ENCODE peak calls at places on chromosomes 6 and 20, in seven cellular contexts. D is hepatocyte, Y is neural progenitor cell, I is HCT116, T is MM.1S, U is astrocyte, X is HepG2. F is an unnamed sample.
A peak's percentile ranks its signal among the peaks of the same experiment; 100 is the strongest.

GRCh38 chr6:14095444-14095843 is 22.1 kb upstream of the CD83 start:
- DNase-seq in D (no peak), Y (no peak), I (no peak), T (no peak), U (no peak), X (no peak), F (no peak)

GRCh38 chr20:45303586-45304463 is 2.8 kb upstream of the RBPJL start:
- DNase-seq in D (no peak), Y (no peak), I (no peak), T (no peak), U (no peak), X (no peak), F (no peak)

GRCh38 chr6:16705403-16705993 is 55.8 kb downstream of the ATXN1 start:
- DNase-seq in D (no peak), Y (no peak), I (no peak), T (no peak), U (no peak), X (no peak), F (no peak)

GRCh38 chr6:15399651-15400470 is 154.0 kb downstream of the JARID2 start:
- DNase-seq in D (peak; percentile 75), Y (peak; percentile 55), I (no peak), T (no peak), U (peak; percentile 71), X (no peak), F (peak; percentile 69)

GRCh38 chr20:50312682-50313187 is 122.1 kb downstream of the CEBPB start:
- DNase-seq in D (no peak), Y (no peak), I (no peak), T (no peak), U (peak; percentile 94), X (no peak), F (peak; percentile 99)

GRCh38 chr6:168155193-168155592 is 76.2 kb upstream of the FRMD1 start:
- DNase-seq in D (peak; percentile 45), Y (no peak), I (no peak), T (no peak), U (peak; percentile 73), X (no peak), F (peak; percentile 2)

GRCh38 chr6:20534906-20535305 is 649 bp downstream of the CDKAL1 start:
- DNase-seq in D (no peak), Y (no peak), I (no peak), T (peak; percentile 24), U (no peak), X (no peak), F (no peak)

GRCh38 chr6:35213824-35214756 is at the start of gene SCUBE3:
- DNase-seq in D (peak; percentile 76), Y (peak; percentile 93), I (no peak), T (no peak), U (peak; percentile 48), X (no peak), F (peak; percentile 10)

GRCh38 chr20:36435799-36436541 is 105.3 kb upstream of the MYL9 start:
- DNase-seq in D (peak; percentile 76), Y (peak; percentile 75), I (peak; percentile 90), T (no peak), U (peak; percentile 11), X (peak; percentile 50), F (peak; percentile 81)

GRCh38 chr6:116682334-116682712 is 1.3 kb downstream of the KPNA5 start:
- DNase-seq in D (peak; percentile 26), Y (peak; percentile 19), I (no peak), T (no peak), U (peak; percentile 57), X (no peak), F (peak; percentile 16)

GRCh38 chr6:32622545-32623401 is 14.4 kb upstream of the HLA-DQA1 start:
- DNase-seq in D (peak; percentile 68), Y (peak; percentile 87), I (no peak), T (peak; percentile 86), U (peak; percentile 1), X (peak; percentile 28), F (peak; percentile 18)

GRCh38 chr6:112563368-112563767 is 216.2 kb downstream of the RFPL4B start:
- DNase-seq in D (peak; percentile 20), Y (no peak), I (no peak), T (no peak), U (peak; percentile 91), X (peak; percentile 47), F (peak; percentile 48)

GRCh38 chr6:137341721-137342195 is 122.6 kb upstream of the IFNGR1 start:
- DNase-seq in D (no peak), Y (peak; percentile 53), I (no peak), T (peak; percentile 73), U (no peak), X (no peak), F (peak; percentile 59)

GRCh38 chr20:21509597-21510331 is 4.1 kb downstream of the NKX2-2 start:
- DNase-seq in D (no peak), Y (peak; percentile 75), I (no peak), T (no peak), U (peak; percentile 49), X (no peak), F (no peak)

GRCh38 chr6:164166996-164167395 is 752.5 kb downstream of the QKI start:
- DNase-seq in D (no peak), Y (no peak), I (no peak), T (no peak), U (no peak), X (no peak), F (no peak)

GRCh38 chr6:14487625-14488024 is 370.1 kb downstream of the CD83 start:
- DNase-seq in D (no peak), Y (no peak), I (no peak), T (no peak), U (no peak), X (no peak), F (no peak)

GRCh38 chr6:90678049-90678779 is 91.3 kb upstream of the MAP3K7 start:
- DNase-seq in D (no peak), Y (no peak), I (no peak), T (no peak), U (no peak), X (no peak), F (no peak)

GRCh38 chr20:64044484-64045247 is 4.8 kb downstream of the SOX18 start:
- DNase-seq in D (peak; percentile 56), Y (no peak), I (peak; percentile 29), T (no peak), U (no peak), X (no peak), F (peak; percentile 83)

GRCh38 chr6:88985901-88986300 is 22.5 kb upstream of the RNGTT start:
- DNase-seq in D (peak; percentile 17), Y (no peak), I (no peak), T (no peak), U (no peak), X (peak; percentile 87), F (peak; percentile 67)

GRCh38 chr20:11929947-11930346 is 12.3 kb downstream of the BTBD3 start:
- DNase-seq in D (no peak), Y (no peak), I (no peak), T (no peak), U (no peak), X (no peak), F (no peak)

GRCh38 chr20:25248501-25249172 is 752 bp downstream of the PYGB start:
- DNase-seq in D (peak; percentile 59), Y (peak; percentile 79), I (no peak), T (peak; percentile 21), U (no peak), X (no peak), F (peak; percentile 41)

GRCh38 chr6:8193541-8193940 is 91.2 kb upstream of the EEF1E1 start:
- DNase-seq in D (no peak), Y (no peak), I (no peak), T (no peak), U (peak; percentile 69), X (no peak), F (no peak)

GRCh38 chr6:85685713-85686112 is 43.0 kb upstream of the SYNCRIP start:
- DNase-seq in D (no peak), Y (no peak), I (no peak), T (peak; percentile 69), U (no peak), X (no peak), F (no peak)

GRCh38 chr6:37615564-37616340 is 81.9 kb downstream of the MDGA1 start:
- DNase-seq in D (no peak), Y (no peak), I (peak; percentile 52), T (no peak), U (peak; percentile 72), X (no peak), F (no peak)

GRCh38 chr20:62977613-62978558 is 25.4 kb downstream of the SLC17A9 start:
- DNase-seq in D (no peak), Y (no peak), I (peak; percentile 51), T (peak; percentile 70), U (no peak), X (no peak), F (peak; percentile 62)

GRCh38 chr6:142907544-142907943 is 37.4 kb downstream of the HIVEP2 start:
- DNase-seq in D (no peak), Y (no peak), I (no peak), T (no peak), U (no peak), X (no peak), F (no peak)
- H3K4me3 ChIP-seq in D (no peak overlapping the region), Y (no peak overlapping the region), I (no peak overlapping the region), T (peak overlapping the region; percentile 50), U (no peak overlapping the region), X (no peak overlapping the region), F (no peak overlapping the region)

GRCh38 chr20:2693996-2694471 is 1.5 kb downstream of the EBF4 start:
- DNase-seq in D (no peak), Y (peak; percentile 56), I (no peak), T (no peak), U (no peak), X (no peak), F (no peak)
- TF ChIP-seq EZH2 in D (no peak), Y (peak; percentile 88), I (no peak), T (no peak), U (peak; percentile 89), X (no peak), F (no peak)

DNA sequence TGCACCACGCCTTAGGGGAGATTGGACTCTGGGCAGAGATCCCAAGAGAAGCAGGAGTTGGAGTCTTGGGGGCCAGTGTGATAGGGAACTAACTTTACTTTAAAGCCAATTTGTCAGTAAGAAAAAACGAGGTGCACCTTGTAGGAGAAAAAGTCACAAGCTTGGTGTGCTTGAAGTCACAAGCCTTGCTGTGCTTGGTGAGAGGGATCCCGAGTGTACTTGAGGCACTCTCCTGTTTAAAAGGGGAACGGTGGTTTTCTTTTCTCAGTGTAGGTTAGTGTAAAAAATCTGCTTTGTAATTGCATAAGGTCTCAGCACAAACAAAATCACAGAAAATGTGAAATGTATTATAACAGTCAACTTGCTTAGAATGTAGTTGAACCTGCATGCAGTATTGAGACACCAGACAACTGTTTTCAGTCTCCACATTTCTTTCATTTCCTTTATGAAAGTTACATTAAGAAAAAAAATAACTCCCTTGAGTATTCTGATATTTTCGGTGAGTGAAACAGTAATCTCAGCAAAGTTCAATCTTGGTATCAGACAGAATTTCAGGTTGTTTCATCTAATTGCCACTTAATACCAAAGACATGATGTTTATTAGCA is 111.1 kb upstream of the DUSP22 start:
- DNase-seq in D (no peak), Y (no peak), I (no peak), T (peak; percentile 70), U (no peak), X (no peak), F (no peak)
- H3K4me3 ChIP-seq in D (no peak overlapping the region), Y (no peak overlapping the region), I (no peak overlapping the region), T (peak overlapping the region; percentile 21), U (no peak overlapping the region), X (no peak overlapping the region), F (no peak overlapping the region)

DNA sequence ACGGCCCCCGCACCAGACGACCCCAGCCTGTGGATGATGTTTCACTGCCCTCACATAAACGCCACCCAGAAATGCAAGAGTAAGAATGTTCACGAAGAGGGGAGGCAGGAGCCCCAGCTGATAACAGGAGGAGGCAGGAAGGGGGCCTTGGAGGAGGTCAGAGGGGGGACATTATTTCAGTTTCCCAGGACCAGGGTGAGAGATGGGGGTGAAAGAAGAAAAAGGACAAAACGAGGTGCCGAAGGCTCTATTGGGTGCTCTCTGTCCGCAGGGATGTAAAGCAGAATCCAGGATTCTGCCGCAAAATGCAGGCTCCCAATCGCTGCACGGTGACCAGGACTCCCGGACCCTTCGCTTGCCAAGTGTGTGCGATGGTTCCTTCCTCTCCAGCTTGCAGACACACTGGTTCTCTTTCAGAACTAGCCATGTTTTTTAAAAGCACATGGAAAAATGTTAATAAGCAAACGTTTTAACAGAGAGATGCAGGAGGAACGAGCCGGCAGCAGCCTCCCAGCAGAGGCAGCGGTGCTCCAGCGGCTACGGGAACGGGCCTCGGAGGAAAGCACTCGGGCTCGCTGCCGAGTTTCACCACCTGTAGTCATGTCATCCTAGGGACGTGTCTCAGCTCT is 59.5 kb downstream of the ZNF831 start:
- DNase-seq in D (peak; percentile 52), Y (peak; percentile 47), I (no peak), T (no peak), U (no peak), X (no peak), F (peak; percentile 40)
- TF ChIP-seq EZH2 in D (peak; percentile 20), Y (no peak), I (no peak), T (no peak), U (no peak), X (peak; percentile 94), F (peak; percentile 75)

F was measured in PC-3.